ENCODE peak calls at places on chromosomes 12 and 14, in six cellular contexts. One of them, this sample, is unnamed.

GRCh38 chr12:104026841-104027599 is 23.0 kb downstream of the GLT8D2 start:
- DNase-seq in cardiac fibroblast: no peak
- DNase-seq in RWPE1: no peak
- DNase-seq in AG04450: no peak
- DNase-seq in osteocyte: no peak
- DNase-seq in esophagus squamous epithelium: no peak
- DNase-seq in this sample: no peak

GRCh38 chr12:47095446-47096236 is 15.9 kb upstream of the AMIGO2 start:
- DNase-seq in osteocyte: no peak
- DNase-seq in esophagus squamous epithelium: no peak
- DNase-seq in RWPE1: peak
- DNase-seq in AG04450: peak
- DNase-seq in cardiac fibroblast: peak
- DNase-seq in this sample: peak

GRCh38 chr12:132146098-132146497 is 1.8 kb downstream of the NOC4L start:
- DNase-seq in osteocyte: no peak
- DNase-seq in cardiac fibroblast: no peak
- DNase-seq in RWPE1: no peak
- DNase-seq in AG04450: no peak
- DNase-seq in esophagus squamous epithelium: no peak
- DNase-seq in this sample: no peak

GRCh38 chr12:45464699-45465098 is 248.8 kb downstream of the ANO6 start:
- DNase-seq in osteocyte: no peak
- DNase-seq in AG04450: no peak
- DNase-seq in cardiac fibroblast: no peak
- DNase-seq in RWPE1: no peak
- DNase-seq in esophagus squamous epithelium: no peak
- DNase-seq in this sample: peak

GRCh38 chr12:88242161-88242925 is 100.2 kb downstream of the TMTC3 start:
- DNase-seq in osteocyte: no peak
- DNase-seq in RWPE1: peak
- DNase-seq in esophagus squamous epithelium: no peak
- DNase-seq in AG04450: peak
- DNase-seq in cardiac fibroblast: peak
- DNase-seq in this sample: peak

GRCh38 chr14:45089813-45090212 is 5.9 kb downstream of the PRPF39 start:
- DNase-seq in AG04450: no peak
- DNase-seq in osteocyte: no peak
- DNase-seq in esophagus squamous epithelium: no peak
- DNase-seq in cardiac fibroblast: peak
- DNase-seq in RWPE1: peak
- DNase-seq in this sample: peak

GRCh38 chr12:24754690-24755638 is 193.9 kb downstream of the BCAT1 start:
- DNase-seq in cardiac fibroblast: peak
- DNase-seq in AG04450: peak
- DNase-seq in RWPE1: peak
- DNase-seq in osteocyte: no peak
- DNase-seq in esophagus squamous epithelium: no peak
- DNase-seq in this sample: peak

GRCh38 chr12:5511644-5512584 is 80.0 kb downstream of the NTF3 start:
- DNase-seq in cardiac fibroblast: no peak
- DNase-seq in osteocyte: peak
- DNase-seq in AG04450: peak
- DNase-seq in esophagus squamous epithelium: no peak
- DNase-seq in RWPE1: no peak
- DNase-seq in this sample: no peak

GRCh38 chr12:45601888-45602287 is 127.6 kb upstream of the ARID2 start:
- DNase-seq in cardiac fibroblast: no peak
- DNase-seq in AG04450: no peak
- DNase-seq in esophagus squamous epithelium: no peak
- DNase-seq in RWPE1: no peak
- DNase-seq in osteocyte: no peak
- DNase-seq in this sample: no peak

GRCh38 chr12:34396006-34396860 is 373.9 kb downstream of the ALG10 start:
- DNase-seq in RWPE1: no peak
- DNase-seq in AG04450: no peak
- DNase-seq in osteocyte: peak
- DNase-seq in esophagus squamous epithelium: no peak
- DNase-seq in cardiac fibroblast: no peak
- DNase-seq in this sample: no peak

GRCh38 chr12:63132201-63132600 is 18.8 kb downstream of the AVPR1A start:
- DNase-seq in cardiac fibroblast: no peak
- DNase-seq in osteocyte: no peak
- DNase-seq in esophagus squamous epithelium: no peak
- DNase-seq in AG04450: no peak
- DNase-seq in RWPE1: no peak
- DNase-seq in this sample: no peak

GRCh38 chr14:74568896-74569295 is 43.1 kb downstream of the LTBP2 start:
- DNase-seq in esophagus squamous epithelium: no peak
- DNase-seq in AG04450: no peak
- DNase-seq in osteocyte: no peak
- DNase-seq in RWPE1: no peak
- DNase-seq in cardiac fibroblast: peak
- DNase-seq in this sample: no peak

GRCh38 chr12:66779466-66779865 is 100.6 kb upstream of the GRIP1 start:
- DNase-seq in osteocyte: no peak
- DNase-seq in RWPE1: no peak
- DNase-seq in cardiac fibroblast: no peak
- DNase-seq in AG04450: no peak
- DNase-seq in esophagus squamous epithelium: no peak
- DNase-seq in this sample: no peak

GRCh38 chr14:88895116-88895515 is 70.7 kb downstream of the TTC8 start:
- DNase-seq in osteocyte: no peak
- DNase-seq in RWPE1: peak
- DNase-seq in cardiac fibroblast: peak
- DNase-seq in AG04450: peak
- DNase-seq in esophagus squamous epithelium: no peak
- DNase-seq in this sample: peak

GRCh38 chr12:47862881-47863280 is 41.9 kb downstream of the VDR start:
- DNase-seq in osteocyte: no peak
- DNase-seq in esophagus squamous epithelium: no peak
- DNase-seq in RWPE1: no peak
- DNase-seq in AG04450: no peak
- DNase-seq in cardiac fibroblast: no peak
- DNase-seq in this sample: no peak

GRCh38 chr12:54571166-54571856 is 17.1 kb downstream of the PPP1R1A start:
- DNase-seq in cardiac fibroblast: peak
- DNase-seq in osteocyte: no peak
- DNase-seq in esophagus squamous epithelium: no peak
- DNase-seq in AG04450: no peak
- DNase-seq in RWPE1: no peak
- DNase-seq in this sample: no peak

GRCh38 chr14:65044596-65044959 is 57.7 kb downstream of the MAX start:
- DNase-seq in RWPE1: no peak
- DNase-seq in esophagus squamous epithelium: no peak
- DNase-seq in osteocyte: peak
- DNase-seq in cardiac fibroblast: no peak
- DNase-seq in AG04450: no peak
- DNase-seq in this sample: no peak

GRCh38 chr12:89346741-89347324 is 5.5 kb downstream of the DUSP6 start:
- DNase-seq in osteocyte: no peak
- DNase-seq in cardiac fibroblast: peak
- DNase-seq in RWPE1: peak
- DNase-seq in esophagus squamous epithelium: no peak
- DNase-seq in AG04450: no peak
- DNase-seq in this sample: peak

GRCh38 chr14:86050072-86050683 is 520.2 kb downstream of the FLRT2 start:
- DNase-seq in esophagus squamous epithelium: no peak
- DNase-seq in osteocyte: no peak
- DNase-seq in cardiac fibroblast: no peak
- DNase-seq in AG04450: no peak
- DNase-seq in RWPE1: no peak
- DNase-seq in this sample: no peak

GRCh38 chr12:96522283-96522682 is 32.9 kb downstream of the CFAP54 start:
- DNase-seq in esophagus squamous epithelium: no peak
- DNase-seq in osteocyte: peak
- DNase-seq in cardiac fibroblast: no peak
- DNase-seq in RWPE1: no peak
- DNase-seq in AG04450: no peak
- DNase-seq in this sample: no peak

GRCh38 chr12:71780207-71780822 is 25.7 kb downstream of the RAB21 start:
- DNase-seq in RWPE1: peak
- DNase-seq in AG04450: no peak
- DNase-seq in cardiac fibroblast: peak
- DNase-seq in osteocyte: no peak
- DNase-seq in esophagus squamous epithelium: no peak
- DNase-seq in this sample: peak

GRCh38 chr12:92784795-92785562 is 82.2 kb downstream of the PLEKHG7 start:
- DNase-seq in cardiac fibroblast: peak
- DNase-seq in esophagus squamous epithelium: no peak
- DNase-seq in RWPE1: peak
- DNase-seq in AG04450: peak
- DNase-seq in osteocyte: no peak
- DNase-seq in this sample: peak

GRCh38 chr12:29611906-29612305 is 114.4 kb upstream of the OVCH1 start:
- DNase-seq in esophagus squamous epithelium: no peak
- DNase-seq in osteocyte: no peak
- DNase-seq in cardiac fibroblast: peak
- DNase-seq in AG04450: peak
- DNase-seq in RWPE1: no peak
- DNase-seq in this sample: peak

GRCh38 chr12:90958995-90959394 is 4.0 kb upstream of the CCER1 start:
- DNase-seq in AG04450: no peak
- DNase-seq in RWPE1: no peak
- DNase-seq in osteocyte: no peak
- DNase-seq in cardiac fibroblast: peak
- DNase-seq in esophagus squamous epithelium: no peak
- DNase-seq in this sample: no peak
- TF ChIP-seq CTCF in AG04450: no peak
- TF ChIP-seq CTCF in RWPE1: no peak
- TF ChIP-seq CTCF in osteocyte: peak
- TF ChIP-seq CTCF in cardiac fibroblast: peak
- TF ChIP-seq CTCF in esophagus squamous epithelium: no peak
- TF ChIP-seq CTCF in this sample: peak

GRCh38 chr12:12534134-12534866 is 28.4 kb downstream of the DUSP16 start:
- DNase-seq in cardiac fibroblast: no peak
- DNase-seq in AG04450: no peak
- DNase-seq in RWPE1: no peak
- DNase-seq in osteocyte: no peak
- DNase-seq in esophagus squamous epithelium: no peak
- DNase-seq in this sample: no peak
- TF ChIP-seq CTCF in cardiac fibroblast: no peak
- TF ChIP-seq CTCF in AG04450: no peak
- TF ChIP-seq CTCF in RWPE1: no peak
- TF ChIP-seq CTCF in osteocyte: no peak
- TF ChIP-seq CTCF in esophagus squamous epithelium: no peak
- TF ChIP-seq CTCF in this sample: no peak

DNA sequence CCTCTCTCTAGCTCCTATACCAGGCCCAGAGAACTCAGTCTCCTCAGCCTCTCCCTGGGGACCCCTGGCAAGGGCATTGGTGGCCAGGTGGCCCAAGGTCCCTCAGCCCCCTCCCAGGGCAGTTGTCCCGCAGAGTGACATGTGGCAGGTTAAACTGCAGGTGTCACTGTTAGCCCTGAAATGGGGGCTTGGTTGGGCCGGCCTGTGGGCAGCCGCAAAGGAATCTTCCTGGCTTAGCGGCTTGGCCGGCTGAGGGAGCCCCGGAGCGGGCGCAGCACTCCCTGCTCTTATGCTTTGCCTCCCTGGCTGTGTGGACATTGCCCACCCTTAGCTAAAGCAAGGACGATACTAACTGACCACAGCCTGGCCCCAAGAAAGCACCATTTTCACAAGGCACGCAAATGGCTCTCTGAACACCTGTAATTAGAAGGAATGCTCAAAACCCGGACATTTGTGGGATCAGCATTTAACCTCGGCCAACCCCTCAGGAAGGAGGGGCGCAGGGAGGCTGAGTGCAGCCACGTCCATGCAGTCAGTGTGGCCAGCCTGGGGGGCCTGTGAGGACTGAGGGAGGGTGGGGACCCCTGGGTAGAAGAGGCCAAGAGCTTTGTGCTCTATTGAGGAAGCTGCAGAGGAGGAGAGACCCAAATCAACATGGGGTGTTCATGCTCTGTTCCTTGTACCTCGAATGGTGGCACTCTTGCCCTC is 82.2 kb downstream of the PAPOLA start:
- DNase-seq in RWPE1: peak
- DNase-seq in esophagus squamous epithelium: no peak
- DNase-seq in cardiac fibroblast: peak
- DNase-seq in AG04450: no peak
- DNase-seq in osteocyte: peak
- DNase-seq in this sample: peak
- TF ChIP-seq CTCF in RWPE1: peak
- TF ChIP-seq CTCF in esophagus squamous epithelium: peak
- TF ChIP-seq CTCF in cardiac fibroblast: no peak
- TF ChIP-seq CTCF in AG04450: peak
- TF ChIP-seq CTCF in osteocyte: peak
- TF ChIP-seq CTCF in this sample: peak

GRCh38 chr12:123940627-123940966 is 32.0 kb downstream of the CCDC92 start:
- DNase-seq in esophagus squamous epithelium: no peak
- DNase-seq in AG04450: no peak
- DNase-seq in cardiac fibroblast: no peak
- DNase-seq in osteocyte: no peak
- DNase-seq in RWPE1: no peak
- DNase-seq in this sample: no peak

GRCh38 chr12:123936956-123937706 is 35.5 kb downstream of the CCDC92 start:
- DNase-seq in osteocyte: no peak
- DNase-seq in esophagus squamous epithelium: no peak
- DNase-seq in cardiac fibroblast: no peak
- DNase-seq in AG04450: no peak
- DNase-seq in RWPE1: no peak
- DNase-seq in this sample: no peak

GRCh38 chr12:123939716-123940626 is 32.7 kb downstream of the CCDC92 start:
- DNase-seq in cardiac fibroblast: no peak
- DNase-seq in esophagus squamous epithelium: no peak
- DNase-seq in AG04450: no peak
- DNase-seq in RWPE1: no peak
- DNase-seq in osteocyte: no peak
- DNase-seq in this sample: no peak

GRCh38 chr12:123937707-123938600 is 34.7 kb downstream of the CCDC92 start:
- DNase-seq in RWPE1: no peak
- DNase-seq in esophagus squamous epithelium: no peak
- DNase-seq in AG04450: no peak
- DNase-seq in osteocyte: no peak
- DNase-seq in cardiac fibroblast: no peak
- DNase-seq in this sample: no peak

DNA sequence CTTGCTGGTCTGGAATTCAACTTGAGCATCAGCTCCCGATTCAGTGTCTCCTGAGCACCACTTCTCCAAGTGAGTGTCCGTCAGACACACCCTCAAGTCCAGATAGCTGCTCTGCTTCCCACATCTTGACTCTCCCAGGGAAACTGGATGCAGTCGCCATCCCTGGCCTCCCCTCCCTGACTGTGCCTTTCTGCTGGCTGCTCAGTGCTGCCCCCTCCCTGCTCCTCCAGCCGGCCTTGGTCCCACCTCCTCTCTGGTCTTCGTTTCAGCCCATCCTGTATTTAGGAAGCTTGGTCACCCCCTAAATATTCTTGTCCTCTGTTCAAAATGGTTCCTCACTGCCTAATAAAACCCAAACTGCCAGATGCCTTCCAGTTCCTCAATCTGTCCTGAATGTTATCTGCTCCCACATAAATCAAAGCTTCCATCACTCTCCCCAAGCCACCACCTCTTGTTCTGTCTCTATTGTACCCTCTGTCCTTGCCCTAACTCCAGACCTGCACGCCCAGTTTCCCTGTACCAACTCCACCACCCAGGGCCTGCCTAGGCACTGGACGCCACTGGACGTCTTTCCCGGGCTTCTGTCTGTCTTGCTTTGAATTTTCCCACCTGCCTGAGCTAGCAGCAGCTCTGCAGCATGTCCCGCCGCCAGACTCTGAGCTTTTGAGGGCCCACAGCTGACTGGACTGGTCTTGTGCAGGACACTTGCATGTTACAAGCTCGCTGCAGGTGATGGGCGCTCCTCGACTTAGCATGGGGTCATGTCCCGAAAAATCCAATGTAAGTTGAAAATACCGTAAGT is 33.8 kb downstream of the CCDC92 start:
- DNase-seq in osteocyte: no peak
- DNase-seq in RWPE1: no peak
- DNase-seq in esophagus squamous epithelium: no peak
- DNase-seq in cardiac fibroblast: no peak
- DNase-seq in AG04450: no peak
- DNase-seq in this sample: no peak
- TF ChIP-seq CTCF in osteocyte: peak
- TF ChIP-seq CTCF in RWPE1: no peak
- TF ChIP-seq CTCF in esophagus squamous epithelium: no peak
- TF ChIP-seq CTCF in cardiac fibroblast: peak
- TF ChIP-seq CTCF in AG04450: peak
- TF ChIP-seq CTCF in this sample: peak